ENCODE peak calls at places on chromosome 15, in eight cellular contexts. E is GM23338, R is Panc1, H is HCT116, V is K562, M is HepG2, L is SK-N-SH, J is GM12878. A is an unnamed sample.
A peak's percentile ranks its signal among the peaks of the same experiment; 100 is the strongest.

GRCh38 chr15:73912030-73912596 is 14.1 kb upstream of the LOXL1 start:
- DNase-seq in J (no peak), E (no peak), V (no peak), L (no peak), M (no peak), R (no peak), H (no peak), A (no peak)

GRCh38 chr15:89971592-89971997 is 29.5 kb upstream of the ZNF710 start:
- DNase-seq in L (peak; percentile 80), E (peak; percentile 95), M (peak; percentile 62), V (peak; percentile 75), J (peak; percentile 11), H (peak; percentile 70), R (peak; percentile 30), A (no peak)

GRCh38 chr15:98439523-98439942 is 208.8 kb upstream of the IGF1R start:
- DNase-seq in E (no peak), V (no peak), R (no peak), H (no peak), L (no peak), M (no peak), J (no peak), A (no peak)

GRCh38 chr15:76107169-76107568 is 47.4 kb downstream of the TMEM266 start:
- DNase-seq in E (no peak), J (no peak), L (no peak), V (no peak), R (no peak), M (no peak), H (no peak), A (no peak)

GRCh38 chr15:68418611-68419161 is 13.3 kb downstream of the ITGA11 start:
- DNase-seq in J (no peak), V (no peak), E (no peak), R (no peak), L (no peak), M (no peak), H (no peak), A (no peak)

GRCh38 chr15:27813139-27813538 is 286.0 kb downstream of the OCA2 start:
- DNase-seq in R (no peak), L (no peak), E (no peak), J (no peak), H (no peak), V (no peak), M (no peak), A (no peak)

GRCh38 chr15:36062357-36062756 is 516.4 kb upstream of the DPH6 start:
- DNase-seq in H (no peak), R (no peak), E (no peak), M (no peak), L (no peak), J (no peak), V (no peak), A (no peak)

GRCh38 chr15:74179101-74179841 is 5.8 kb downstream of the ISLR start:
- DNase-seq in E (no peak), H (no peak), V (no peak), R (no peak), J (no peak), M (no peak), L (peak; percentile 37), A (no peak)

GRCh38 chr15:63254991-63255390 is 22.4 kb upstream of the APH1B start:
- DNase-seq in E (no peak), L (no peak), J (no peak), H (no peak), R (no peak), V (no peak), M (no peak), A (no peak)

GRCh38 chr15:23416349-23417276 is 30.4 kb downstream of the GOLGA6L2 start:
- DNase-seq in L (peak; percentile 53), H (no peak), M (no peak), V (peak; percentile 76), E (peak; percentile 75), J (no peak), R (no peak), A (no peak)

GRCh38 chr15:67127334-67127664 is 61.9 kb downstream of the SMAD3 start:
- DNase-seq in V (no peak), H (no peak), R (peak; percentile 88), E (no peak), L (no peak), M (no peak), J (no peak), A (no peak)

GRCh38 chr15:70806992-70807712 is 43.8 kb upstream of the UACA start:
- DNase-seq in E (no peak), H (no peak), V (no peak), L (no peak), R (no peak), M (no peak), J (no peak), A (no peak)

GRCh38 chr15:49415171-49415570 is 7.9 kb upstream of the FGF7 start:
- DNase-seq in E (no peak), M (no peak), L (no peak), V (no peak), H (no peak), R (no peak), J (no peak), A (no peak)

GRCh38 chr15:49412821-49413220 is 10.2 kb upstream of the FGF7 start:
- DNase-seq in H (no peak), M (no peak), L (no peak), R (no peak), J (no peak), V (no peak), E (no peak), A (no peak)

GRCh38 chr15:49418811-49419210 is 4.2 kb upstream of the FGF7 start:
- DNase-seq in J (no peak), V (no peak), E (no peak), L (no peak), M (no peak), R (no peak), H (no peak), A (no peak)

GRCh38 chr15:49410660-49411059 is 12.4 kb upstream of the FGF7 start:
- DNase-seq in E (no peak), H (no peak), L (no peak), V (no peak), J (no peak), M (no peak), R (no peak), A (no peak)

DNA sequence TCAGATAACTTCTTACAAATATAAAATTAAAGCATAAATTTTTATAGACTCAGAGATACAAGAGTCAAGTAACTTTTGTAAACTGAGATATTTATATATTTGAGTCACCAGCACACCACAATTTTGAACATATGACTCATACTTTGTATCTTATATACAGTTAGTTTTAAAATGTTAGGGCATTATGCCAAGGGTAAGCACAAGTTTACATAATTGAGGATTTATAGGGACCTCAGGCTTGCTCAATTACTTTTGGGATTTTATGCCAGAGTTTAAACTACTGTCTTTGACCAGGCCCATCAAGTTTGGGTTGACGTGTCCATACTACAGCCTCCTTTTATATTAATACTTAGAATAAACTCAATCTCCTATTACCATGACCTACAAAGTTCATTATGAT is 7.4 kb upstream of the FGF7 start:
- DNase-seq in V (no peak), E (no peak), J (no peak), R (no peak), M (no peak), H (no peak), L (no peak), A (no peak)
- TF ChIP-seq REST in V (no peak), E (no peak), J (no peak), R (no peak), M (no peak), H (no peak), L (no peak), A (no peak)

DNA sequence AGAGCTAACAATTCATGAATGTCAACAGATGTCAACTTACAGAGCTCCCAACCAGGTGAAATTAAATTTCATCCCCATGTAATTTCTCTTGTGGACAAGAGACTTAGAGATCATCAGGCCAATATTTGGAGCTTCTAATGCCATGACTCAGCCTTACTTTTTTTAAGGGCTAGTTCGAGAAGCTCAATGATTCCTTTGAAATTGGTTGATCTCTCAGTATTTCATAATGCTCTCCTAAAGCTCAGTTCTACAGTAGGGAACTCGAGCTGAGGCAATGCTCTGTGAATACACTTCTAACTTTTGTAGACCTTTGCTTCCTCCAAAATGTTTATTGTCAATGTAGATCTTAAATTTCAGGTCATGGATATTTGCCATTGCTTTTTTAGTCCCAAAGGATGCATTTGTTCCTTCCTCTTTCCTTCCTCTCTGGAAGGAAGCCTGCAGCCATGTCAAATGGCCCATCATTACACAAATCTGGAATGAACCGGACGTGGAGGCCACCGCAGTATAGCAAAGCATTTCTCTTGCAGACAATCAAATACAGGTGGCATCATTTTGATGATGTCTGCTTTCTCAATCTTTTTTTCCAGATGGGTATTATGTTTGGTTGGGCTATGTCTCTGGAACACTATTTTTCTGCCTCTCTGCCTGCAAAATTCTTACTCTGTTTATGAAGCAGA is 28.3 kb downstream of the STARD5 start:
- DNase-seq in R (no peak), E (no peak), J (no peak), M (no peak), V (no peak), L (no peak), H (no peak), A (no peak)
- H3K27me3 ChIP-seq in R (peaks cover 6% of the 10 kb centered on the region), E (no peaks in the 10 kb centered on the region), J (no peaks in the 10 kb centered on the region), M (no peaks in the 10 kb centered on the region), V (no peaks in the 10 kb centered on the region), L (peaks cover 11% of the 10 kb centered on the region), H (no peaks in the 10 kb centered on the region), A (no peaks in the 10 kb centered on the region)

DNA sequence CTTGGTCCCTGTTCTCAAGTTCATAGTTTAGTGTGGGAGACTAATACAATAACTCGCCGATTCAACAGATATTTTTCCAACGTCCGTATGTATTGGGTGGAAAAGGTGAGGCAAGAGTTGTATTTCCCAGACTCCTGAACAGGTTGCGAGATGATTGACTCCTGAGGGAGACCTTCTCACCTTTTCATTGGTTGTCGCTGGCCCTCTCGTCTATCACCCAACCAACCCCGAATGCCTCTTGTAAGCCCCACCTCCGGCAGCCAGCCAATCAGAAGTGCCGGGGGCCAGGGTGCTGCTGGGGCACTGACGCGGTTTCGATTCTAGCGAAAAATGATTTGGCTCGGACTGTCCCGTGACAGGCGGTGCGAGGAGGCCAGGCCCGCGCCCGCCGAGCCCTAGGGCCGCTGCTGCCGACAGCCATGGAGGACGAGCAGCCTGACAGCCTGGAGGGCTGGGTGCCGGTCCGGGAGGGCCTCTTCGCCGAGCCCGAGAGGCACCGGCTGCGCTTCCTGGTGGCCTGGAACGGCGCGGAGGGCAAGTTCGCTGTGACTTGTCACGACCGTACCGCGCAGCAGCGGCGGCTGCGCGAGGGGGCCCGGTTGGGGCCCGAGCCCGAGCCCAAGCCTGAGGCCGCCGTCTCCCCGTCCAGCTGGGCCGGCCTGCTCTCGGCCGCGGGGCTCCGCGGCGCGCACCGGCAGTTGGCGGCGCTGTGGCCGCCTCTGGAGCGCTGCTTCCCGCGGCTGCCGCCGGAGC is at the start of gene WHAMM:
- DNase-seq in J (peak; percentile 88), R (peak; percentile 93), M (peak; percentile 98), E (peak; percentile 99), L (peak; percentile 95), H (peak; percentile 96), V (peak; percentile 99), A (peak; percentile 98)
- TF ChIP-seq CTCF in J (no peak), R (no peak), M (peak; percentile 24), E (peak; percentile 20), L (peak; percentile 28), H (no peak), V (peak; percentile 19), A (no peak)

DNA sequence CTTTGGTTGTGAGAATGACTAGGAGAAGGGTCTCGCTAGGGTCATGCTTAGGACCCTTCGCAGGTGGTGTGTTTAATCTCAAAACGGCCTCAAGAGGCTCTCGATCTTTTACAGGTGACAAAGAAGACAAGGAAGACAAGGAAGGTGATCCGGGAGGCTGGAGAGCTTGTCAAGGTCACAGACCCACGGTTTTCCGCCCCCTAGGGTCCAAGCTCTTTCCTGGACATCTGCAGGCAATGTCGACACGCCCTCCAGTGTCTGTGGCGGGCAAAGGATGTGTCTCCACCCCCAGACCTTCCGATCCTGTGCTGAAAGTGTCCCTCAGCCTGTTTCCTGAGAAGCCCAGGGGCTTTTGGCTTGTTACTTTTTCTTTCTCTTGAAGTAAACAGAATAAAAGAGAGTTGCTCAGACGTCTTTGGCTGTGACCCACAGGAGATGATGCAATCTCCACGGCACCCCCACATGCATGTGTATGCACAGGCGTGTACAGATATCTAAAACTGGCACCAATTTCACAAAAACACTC is 108.7 kb downstream of the KLF13 start:
- DNase-seq in H (peak; percentile 59), E (peak; percentile 93), R (no peak), L (peak; percentile 91), M (peak; percentile 75), J (peak; percentile 87), V (peak; percentile 83), A (peak; percentile 92)
- TF ChIP-seq REST in H (no peak), E (no peak), R (no peak), L (no peak), M (no peak), J (no peak), V (no peak), A (no peak)